ENCODE peak calls at places on chromosomes 13 and 19, in seven cellular contexts. One of them, this sample, is unnamed.

GRCh38 chr19:14536926-14537692 is 7.7 kb downstream of the TECR start:
- DNase-seq in hepatocyte: peak
- DNase-seq in colonic mucosa: peak
- DNase-seq in astrocyte of the cerebellum: no peak
- DNase-seq in cardiac muscle cell: peak
- DNase-seq in fibroblast of lung: peak
- DNase-seq in effector memory CD4-positive, alpha-beta T cell: no peak
- DNase-seq in this sample: peak

GRCh38 chr19:56949651-56950050 is 109.1 kb upstream of the PEG3 start:
- DNase-seq in hepatocyte: no peak
- DNase-seq in colonic mucosa: no peak
- DNase-seq in astrocyte of the cerebellum: no peak
- DNase-seq in cardiac muscle cell: no peak
- DNase-seq in fibroblast of lung: no peak
- DNase-seq in effector memory CD4-positive, alpha-beta T cell: no peak
- DNase-seq in this sample: no peak

GRCh38 chr13:51499841-51500240 is 47.0 kb upstream of the INTS6 start:
- DNase-seq in hepatocyte: no peak
- DNase-seq in colonic mucosa: no peak
- DNase-seq in astrocyte of the cerebellum: no peak
- DNase-seq in cardiac muscle cell: no peak
- DNase-seq in fibroblast of lung: no peak
- DNase-seq in effector memory CD4-positive, alpha-beta T cell: no peak
- DNase-seq in this sample: no peak

GRCh38 chr19:3336680-3337523 is 29.5 kb upstream of the NFIC start:
- DNase-seq in hepatocyte: peak
- DNase-seq in colonic mucosa: peak
- DNase-seq in astrocyte of the cerebellum: no peak
- DNase-seq in cardiac muscle cell: peak
- DNase-seq in fibroblast of lung: peak
- DNase-seq in effector memory CD4-positive, alpha-beta T cell: no peak
- DNase-seq in this sample: peak

GRCh38 chr19:9885077-9885552 is 50.0 kb downstream of the PIN1 start:
- DNase-seq in hepatocyte: peak
- DNase-seq in colonic mucosa: no peak
- DNase-seq in astrocyte of the cerebellum: no peak
- DNase-seq in cardiac muscle cell: peak
- DNase-seq in fibroblast of lung: peak
- DNase-seq in effector memory CD4-positive, alpha-beta T cell: no peak
- DNase-seq in this sample: peak

GRCh38 chr19:58559275-58560006 is 1.0 kb upstream of the UBE2M start:
- DNase-seq in hepatocyte: peak
- DNase-seq in colonic mucosa: peak
- DNase-seq in astrocyte of the cerebellum: peak
- DNase-seq in cardiac muscle cell: peak
- DNase-seq in fibroblast of lung: peak
- DNase-seq in effector memory CD4-positive, alpha-beta T cell: peak
- DNase-seq in this sample: peak

GRCh38 chr19:51102991-51103390 is 5.2 kb downstream of the CTU1 start:
- DNase-seq in hepatocyte: no peak
- DNase-seq in colonic mucosa: no peak
- DNase-seq in astrocyte of the cerebellum: no peak
- DNase-seq in cardiac muscle cell: no peak
- DNase-seq in fibroblast of lung: no peak
- DNase-seq in effector memory CD4-positive, alpha-beta T cell: no peak
- DNase-seq in this sample: no peak

GRCh38 chr19:54674021-54674617 is 11.3 kb downstream of the LILRB4 start:
- DNase-seq in hepatocyte: no peak
- DNase-seq in colonic mucosa: no peak
- DNase-seq in astrocyte of the cerebellum: no peak
- DNase-seq in cardiac muscle cell: peak
- DNase-seq in fibroblast of lung: no peak
- DNase-seq in effector memory CD4-positive, alpha-beta T cell: no peak
- DNase-seq in this sample: no peak

GRCh38 chr13:88586263-88586662 is 915.1 kb downstream of the SLITRK5 start:
- DNase-seq in hepatocyte: no peak
- DNase-seq in colonic mucosa: no peak
- DNase-seq in astrocyte of the cerebellum: peak
- DNase-seq in cardiac muscle cell: no peak
- DNase-seq in fibroblast of lung: peak
- DNase-seq in effector memory CD4-positive, alpha-beta T cell: no peak
- DNase-seq in this sample: no peak

GRCh38 chr13:82681535-82681934 is 1200.7 kb downstream of the SLITRK1 start:
- DNase-seq in hepatocyte: no peak
- DNase-seq in colonic mucosa: no peak
- DNase-seq in astrocyte of the cerebellum: no peak
- DNase-seq in cardiac muscle cell: no peak
- DNase-seq in fibroblast of lung: no peak
- DNase-seq in effector memory CD4-positive, alpha-beta T cell: no peak
- DNase-seq in this sample: no peak

GRCh38 chr13:76808927-76809326 is 77.3 kb downstream of the KCTD12 start:
- DNase-seq in hepatocyte: no peak
- DNase-seq in colonic mucosa: no peak
- DNase-seq in astrocyte of the cerebellum: no peak
- DNase-seq in cardiac muscle cell: peak
- DNase-seq in fibroblast of lung: no peak
- DNase-seq in effector memory CD4-positive, alpha-beta T cell: no peak
- DNase-seq in this sample: no peak

GRCh38 chr19:2665103-2665502 is 37.4 kb downstream of the GNG7 start:
- DNase-seq in hepatocyte: no peak
- DNase-seq in colonic mucosa: no peak
- DNase-seq in astrocyte of the cerebellum: no peak
- DNase-seq in cardiac muscle cell: no peak
- DNase-seq in fibroblast of lung: no peak
- DNase-seq in effector memory CD4-positive, alpha-beta T cell: no peak
- DNase-seq in this sample: no peak

GRCh38 chr19:14354445-14354844 is 26.8 kb upstream of the ADGRE5 start:
- DNase-seq in hepatocyte: no peak
- DNase-seq in colonic mucosa: no peak
- DNase-seq in astrocyte of the cerebellum: no peak
- DNase-seq in cardiac muscle cell: no peak
- DNase-seq in fibroblast of lung: no peak
- DNase-seq in effector memory CD4-positive, alpha-beta T cell: no peak
- DNase-seq in this sample: no peak

GRCh38 chr13:95160112-95160906 is 140.9 kb downstream of the ABCC4 start:
- DNase-seq in hepatocyte: no peak
- DNase-seq in colonic mucosa: no peak
- DNase-seq in astrocyte of the cerebellum: no peak
- DNase-seq in cardiac muscle cell: peak
- DNase-seq in fibroblast of lung: peak
- DNase-seq in effector memory CD4-positive, alpha-beta T cell: no peak
- DNase-seq in this sample: no peak

GRCh38 chr19:42158926-42159325 is 26.7 kb upstream of the POU2F2 start:
- DNase-seq in hepatocyte: no peak
- DNase-seq in colonic mucosa: no peak
- DNase-seq in astrocyte of the cerebellum: no peak
- DNase-seq in cardiac muscle cell: peak
- DNase-seq in fibroblast of lung: no peak
- DNase-seq in effector memory CD4-positive, alpha-beta T cell: no peak
- DNase-seq in this sample: no peak

GRCh38 chr19:9939301-9939913 is 3.1 kb upstream of the OLFM2 start:
- DNase-seq in hepatocyte: no peak
- DNase-seq in colonic mucosa: no peak
- DNase-seq in astrocyte of the cerebellum: no peak
- DNase-seq in cardiac muscle cell: peak
- DNase-seq in fibroblast of lung: peak
- DNase-seq in effector memory CD4-positive, alpha-beta T cell: no peak
- DNase-seq in this sample: no peak

GRCh38 chr13:57264965-57265364 is 98.0 kb downstream of the PRR20E start:
- DNase-seq in hepatocyte: no peak
- DNase-seq in colonic mucosa: no peak
- DNase-seq in astrocyte of the cerebellum: no peak
- DNase-seq in cardiac muscle cell: no peak
- DNase-seq in fibroblast of lung: no peak
- DNase-seq in effector memory CD4-positive, alpha-beta T cell: no peak
- DNase-seq in this sample: no peak
- H3K4me3 ChIP-seq in hepatocyte: no peak
- H3K4me3 ChIP-seq in colonic mucosa: no peak
- H3K4me3 ChIP-seq in astrocyte of the cerebellum: no peak
- H3K4me3 ChIP-seq in cardiac muscle cell: no peak
- H3K4me3 ChIP-seq in fibroblast of lung: no peak
- H3K4me3 ChIP-seq in effector memory CD4-positive, alpha-beta T cell: no peak
- H3K4me3 ChIP-seq in this sample: no peak

GRCh38 chr19:8336072-8336569 is 6.9 kb downstream of the KANK3 start:
- DNase-seq in hepatocyte: no peak
- DNase-seq in colonic mucosa: no peak
- DNase-seq in astrocyte of the cerebellum: no peak
- DNase-seq in cardiac muscle cell: no peak
- DNase-seq in fibroblast of lung: no peak
- DNase-seq in effector memory CD4-positive, alpha-beta T cell: no peak
- DNase-seq in this sample: no peak

GRCh38 chr19:8333771-8334457 is 9.1 kb downstream of the KANK3 start:
- DNase-seq in hepatocyte: no peak
- DNase-seq in colonic mucosa: no peak
- DNase-seq in astrocyte of the cerebellum: no peak
- DNase-seq in cardiac muscle cell: no peak
- DNase-seq in fibroblast of lung: no peak
- DNase-seq in effector memory CD4-positive, alpha-beta T cell: no peak
- DNase-seq in this sample: no peak

GRCh38 chr19:8336665-8337064 is 6.4 kb downstream of the KANK3 start:
- DNase-seq in hepatocyte: no peak
- DNase-seq in colonic mucosa: no peak
- DNase-seq in astrocyte of the cerebellum: no peak
- DNase-seq in cardiac muscle cell: no peak
- DNase-seq in fibroblast of lung: no peak
- DNase-seq in effector memory CD4-positive, alpha-beta T cell: no peak
- DNase-seq in this sample: no peak

GRCh38 chr19:8334458-8335342 is 8.4 kb downstream of the KANK3 start:
- DNase-seq in hepatocyte: peak
- DNase-seq in colonic mucosa: peak
- DNase-seq in astrocyte of the cerebellum: no peak
- DNase-seq in cardiac muscle cell: peak
- DNase-seq in fibroblast of lung: peak
- DNase-seq in effector memory CD4-positive, alpha-beta T cell: no peak
- DNase-seq in this sample: no peak

GRCh38 chr19:8335343-8336071 is 7.6 kb downstream of the KANK3 start:
- DNase-seq in hepatocyte: no peak
- DNase-seq in colonic mucosa: no peak
- DNase-seq in astrocyte of the cerebellum: no peak
- DNase-seq in cardiac muscle cell: no peak
- DNase-seq in fibroblast of lung: no peak
- DNase-seq in effector memory CD4-positive, alpha-beta T cell: no peak
- DNase-seq in this sample: no peak
- H3K4me3 ChIP-seq in hepatocyte: no peak
- H3K4me3 ChIP-seq in colonic mucosa: peak
- H3K4me3 ChIP-seq in astrocyte of the cerebellum: no peak
- H3K4me3 ChIP-seq in cardiac muscle cell: peak
- H3K4me3 ChIP-seq in fibroblast of lung: no peak
- H3K4me3 ChIP-seq in effector memory CD4-positive, alpha-beta T cell: no peak
- H3K4me3 ChIP-seq in this sample: no peak

GRCh38 chr13:66660013-66660804 is 569.9 kb downstream of the PCDH9 start:
- DNase-seq in hepatocyte: peak
- DNase-seq in colonic mucosa: no peak
- DNase-seq in astrocyte of the cerebellum: no peak
- DNase-seq in cardiac muscle cell: peak
- DNase-seq in fibroblast of lung: peak
- DNase-seq in effector memory CD4-positive, alpha-beta T cell: no peak
- DNase-seq in this sample: no peak
- H3K4me3 ChIP-seq in hepatocyte: no peak
- H3K4me3 ChIP-seq in colonic mucosa: no peak
- H3K4me3 ChIP-seq in astrocyte of the cerebellum: no peak
- H3K4me3 ChIP-seq in cardiac muscle cell: no peak
- H3K4me3 ChIP-seq in fibroblast of lung: no peak
- H3K4me3 ChIP-seq in effector memory CD4-positive, alpha-beta T cell: no peak
- H3K4me3 ChIP-seq in this sample: no peak

GRCh38 chr19:38942471-38943181 is 11.9 kb downstream of the MRPS12 start:
- DNase-seq in hepatocyte: no peak
- DNase-seq in colonic mucosa: no peak
- DNase-seq in astrocyte of the cerebellum: no peak
- DNase-seq in cardiac muscle cell: no peak
- DNase-seq in fibroblast of lung: no peak
- DNase-seq in effector memory CD4-positive, alpha-beta T cell: no peak
- DNase-seq in this sample: no peak

GRCh38 chr19:38941979-38942378 is 11.2 kb downstream of the MRPS12 start:
- DNase-seq in hepatocyte: no peak
- DNase-seq in colonic mucosa: no peak
- DNase-seq in astrocyte of the cerebellum: no peak
- DNase-seq in cardiac muscle cell: no peak
- DNase-seq in fibroblast of lung: no peak
- DNase-seq in effector memory CD4-positive, alpha-beta T cell: no peak
- DNase-seq in this sample: no peak

GRCh38 chr19:38944981-38945506 is 14.3 kb downstream of the MRPS12 start:
- DNase-seq in hepatocyte: no peak
- DNase-seq in colonic mucosa: no peak
- DNase-seq in astrocyte of the cerebellum: no peak
- DNase-seq in cardiac muscle cell: no peak
- DNase-seq in fibroblast of lung: no peak
- DNase-seq in effector memory CD4-positive, alpha-beta T cell: no peak
- DNase-seq in this sample: no peak

GRCh38 chr19:38945562-38946228 is 15.0 kb downstream of the MRPS12 start:
- DNase-seq in hepatocyte: no peak
- DNase-seq in colonic mucosa: no peak
- DNase-seq in astrocyte of the cerebellum: no peak
- DNase-seq in cardiac muscle cell: no peak
- DNase-seq in fibroblast of lung: no peak
- DNase-seq in effector memory CD4-positive, alpha-beta T cell: no peak
- DNase-seq in this sample: no peak

GRCh38 chr19:38939957-38940356 is 9.2 kb downstream of the MRPS12 start:
- DNase-seq in hepatocyte: no peak
- DNase-seq in colonic mucosa: no peak
- DNase-seq in astrocyte of the cerebellum: no peak
- DNase-seq in cardiac muscle cell: no peak
- DNase-seq in fibroblast of lung: no peak
- DNase-seq in effector memory CD4-positive, alpha-beta T cell: no peak
- DNase-seq in this sample: no peak
- H3K4me3 ChIP-seq in hepatocyte: no peak
- H3K4me3 ChIP-seq in colonic mucosa: no peak
- H3K4me3 ChIP-seq in astrocyte of the cerebellum: no peak
- H3K4me3 ChIP-seq in cardiac muscle cell: no peak
- H3K4me3 ChIP-seq in fibroblast of lung: no peak
- H3K4me3 ChIP-seq in effector memory CD4-positive, alpha-beta T cell: no peak
- H3K4me3 ChIP-seq in this sample: no peak

DNA sequence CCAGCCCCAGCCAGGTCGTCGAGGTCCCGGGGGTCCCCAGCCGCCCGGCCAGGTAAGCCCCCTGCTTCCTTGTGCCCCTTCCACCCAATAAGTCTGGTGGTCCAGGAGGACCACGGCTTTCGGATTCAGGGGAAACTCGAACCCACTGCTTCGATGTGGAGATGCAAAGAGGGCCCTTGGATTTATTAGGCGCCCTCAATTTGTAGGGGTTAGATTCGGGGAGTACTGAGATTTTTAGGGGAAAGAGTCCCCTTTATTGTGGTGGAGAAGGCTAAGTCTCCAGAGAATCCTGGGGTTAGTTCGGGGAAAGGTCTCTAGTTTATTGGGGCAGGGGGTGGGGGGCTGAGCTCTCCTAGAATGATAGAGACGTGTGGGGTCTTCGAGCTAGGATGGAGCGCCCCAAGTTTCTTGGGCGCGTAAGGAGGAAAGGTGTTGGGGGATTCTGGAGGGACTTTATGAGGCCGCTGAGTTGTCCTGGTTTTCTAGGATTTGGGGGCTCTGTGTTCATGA is 3.8 kb upstream of the LTBP4 start:
- DNase-seq in hepatocyte: no peak
- DNase-seq in colonic mucosa: no peak
- DNase-seq in astrocyte of the cerebellum: no peak
- DNase-seq in cardiac muscle cell: no peak
- DNase-seq in fibroblast of lung: no peak
- DNase-seq in effector memory CD4-positive, alpha-beta T cell: no peak
- DNase-seq in this sample: no peak
- H3K4me3 ChIP-seq in hepatocyte: peak
- H3K4me3 ChIP-seq in colonic mucosa: peak
- H3K4me3 ChIP-seq in astrocyte of the cerebellum: peak
- H3K4me3 ChIP-seq in cardiac muscle cell: peak
- H3K4me3 ChIP-seq in fibroblast of lung: peak
- H3K4me3 ChIP-seq in effector memory CD4-positive, alpha-beta T cell: no peak
- H3K4me3 ChIP-seq in this sample: no peak

GRCh38 chr13:31904941-31905824 is 126.4 kb upstream of the FRY start:
- DNase-seq in hepatocyte: no peak
- DNase-seq in colonic mucosa: no peak
- DNase-seq in astrocyte of the cerebellum: no peak
- DNase-seq in cardiac muscle cell: no peak
- DNase-seq in fibroblast of lung: no peak
- DNase-seq in effector memory CD4-positive, alpha-beta T cell: no peak
- DNase-seq in this sample: peak
- H3K4me3 ChIP-seq in hepatocyte: no peak
- H3K4me3 ChIP-seq in colonic mucosa: no peak
- H3K4me3 ChIP-seq in astrocyte of the cerebellum: no peak
- H3K4me3 ChIP-seq in cardiac muscle cell: no peak
- H3K4me3 ChIP-seq in fibroblast of lung: no peak
- H3K4me3 ChIP-seq in effector memory CD4-positive, alpha-beta T cell: no peak
- H3K4me3 ChIP-seq in this sample: no peak